ENCODE peak calls at places on chromosomes 2 and 18, in four cellular contexts. E, W, G and C are unnamed samples.

GRCh38 chr2:20562540-20563225 is 88.2 kb downstream of the HS1BP3 start:
- DNase-seq in W (peak; percentile 35), E (peak; percentile 22), G (peak; percentile 71), C (peak; percentile 31)

GRCh38 chr2:177767768-177768167 is 304.8 kb downstream of the PDE11A start:
- DNase-seq in W (no peak), E (no peak), G (no peak), C (no peak)

GRCh38 chr2:200297100-200297499 is 9.4 kb upstream of the SPATS2L start:
- DNase-seq in W (no peak), E (no peak), G (no peak), C (no peak)

GRCh38 chr2:10514743-10515142 is 66.6 kb upstream of the ODC1 start:
- DNase-seq in W (no peak), G (no peak), E (no peak), C (no peak)

GRCh38 chr18:27411911-27412310 is 226.8 kb upstream of the CHST9 start:
- DNase-seq in W (no peak), E (no peak), G (peak; percentile 36), C (no peak)

GRCh38 chr2:105873721-105874120 is 129.0 kb downstream of the NCK2 start:
- DNase-seq in G (peak; percentile 42), W (no peak), E (peak; percentile 56), C (no peak)

GRCh38 chr2:47043142-47043890 is 111.8 kb downstream of the STPG4 start:
- DNase-seq in E (no peak), G (peak; percentile 79), W (peak; percentile 22), C (no peak)

GRCh38 chr2:98280376-98281102 is 65.7 kb upstream of the CNGA3 start:
- DNase-seq in W (peak; percentile 30), E (no peak), G (no peak), C (no peak)

GRCh38 chr2:232449964-232450363 is 6.0 kb upstream of the ALPI start:
- DNase-seq in E (no peak), W (no peak), G (no peak), C (no peak)

GRCh38 chr2:16165518-16166326 is 225.4 kb downstream of the MYCN start:
- DNase-seq in W (no peak), G (no peak), E (no peak), C (no peak)

GRCh38 chr2:234731236-234731635 is 220.6 kb upstream of the SH3BP4 start:
- DNase-seq in W (no peak), G (no peak), E (no peak), C (no peak)

GRCh38 chr2:42138163-42139016 is 30.8 kb upstream of the EML4 start:
- DNase-seq in G (no peak), W (no peak), E (no peak), C (no peak)

GRCh38 chr18:61755553-61755952 is 137.3 kb downstream of the RNF152 start:
- DNase-seq in E (no peak), G (no peak), W (no peak), C (no peak)

GRCh38 chr2:109703076-109703475 is 88.9 kb downstream of the SOWAHC start:
- DNase-seq in G (no peak), W (no peak), E (no peak), C (no peak)

GRCh38 chr2:133641497-133641896 is 73.2 kb upstream of the NCKAP5 start:
- DNase-seq in W (peak; percentile 14), G (no peak), E (no peak), C (no peak)

GRCh38 chr18:41967680-41968079 is 12.6 kb downstream of the PIK3C3 start:
- DNase-seq in G (no peak), W (no peak), E (no peak), C (no peak)

GRCh38 chr18:58221060-58221725 is 177.2 kb downstream of the NEDD4L start:
- DNase-seq in W (no peak), G (peak; percentile 81), E (peak; percentile 84), C (peak; percentile 22)

GRCh38 chr2:168626610-168627009 is 170.5 kb downstream of the CERS6 start:
- DNase-seq in W (no peak), G (no peak), E (no peak), C (no peak)

GRCh38 chr2:69087912-69088240 is 74.9 kb downstream of the ANTXR1 start:
- DNase-seq in W (no peak), G (no peak), E (no peak), C (no peak)

GRCh38 chr2:238846503-238847431 is 1.1 kb upstream of the TWIST2 start:
- DNase-seq in W (peak; percentile 49), E (no peak), G (no peak), C (no peak)

GRCh38 chr2:217639481-217639880 is 363.3 kb downstream of the TNS1 start:
- DNase-seq in E (no peak), W (no peak), G (no peak), C (no peak)

GRCh38 chr2:197208841-197209240 is 101.7 kb downstream of the ANKRD44 start:
- DNase-seq in E (no peak), W (no peak), G (no peak), C (no peak)

GRCh38 chr2:182018218-182018617 is 32.6 kb downstream of the PPP1R1C start:
- DNase-seq in G (no peak), W (no peak), E (no peak), C (no peak)

GRCh38 chr2:182266909-182267308 is 159.9 kb downstream of the PDE1A start:
- DNase-seq in W (no peak), G (no peak), E (no peak), C (no peak)

GRCh38 chr2:14752294-14752693 is 119.8 kb downstream of the LRATD1 start:
- DNase-seq in W (no peak), G (no peak), E (no peak), C (no peak)

GRCh38 chr2:222949073-222949472 is 88.2 kb downstream of the ACSL3 start:
- DNase-seq in G (no peak), E (no peak), W (no peak), C (no peak)

GRCh38 chr2:151029406-151030157 is 232.1 kb downstream of the RBM43 start:
- DNase-seq in E (no peak), W (no peak), G (no peak), C (no peak)

GRCh38 chr2:235556901-235557300 is 63.1 kb downstream of the AGAP1 start:
- DNase-seq in E (no peak), G (no peak), W (no peak), C (no peak)

GRCh38 chr2:11051280-11051679 is 104.0 kb upstream of the SLC66A3 start:
- DNase-seq in G (no peak), W (no peak), E (no peak), C (no peak)

GRCh38 chr2:172710584-172711024 is 25.0 kb upstream of the RAPGEF4 start:
- DNase-seq in E (no peak), W (peak; percentile 38), G (peak; percentile 25), C (peak; percentile 51)

GRCh38 chr18:59672125-59672769 is 25.0 kb downstream of the CCBE1 start:
- DNase-seq in G (no peak), E (no peak), W (no peak), C (no peak)

GRCh38 chr2:205218056-205218455 is 464.2 kb upstream of the NRP2 start:
- DNase-seq in G (no peak), E (no peak), W (no peak), C (no peak)

GRCh38 chr2:189751080-189751658 is 11.4 kb downstream of the OSGEPL1 start:
- DNase-seq in W (peak; percentile 53), E (peak; percentile 17), G (peak; percentile 54), C (peak; percentile 55)

GRCh38 chr2:5560981-5561380 is 131.2 kb upstream of the SOX11 start:
- DNase-seq in W (no peak), G (no peak), E (no peak), C (no peak)

DNA sequence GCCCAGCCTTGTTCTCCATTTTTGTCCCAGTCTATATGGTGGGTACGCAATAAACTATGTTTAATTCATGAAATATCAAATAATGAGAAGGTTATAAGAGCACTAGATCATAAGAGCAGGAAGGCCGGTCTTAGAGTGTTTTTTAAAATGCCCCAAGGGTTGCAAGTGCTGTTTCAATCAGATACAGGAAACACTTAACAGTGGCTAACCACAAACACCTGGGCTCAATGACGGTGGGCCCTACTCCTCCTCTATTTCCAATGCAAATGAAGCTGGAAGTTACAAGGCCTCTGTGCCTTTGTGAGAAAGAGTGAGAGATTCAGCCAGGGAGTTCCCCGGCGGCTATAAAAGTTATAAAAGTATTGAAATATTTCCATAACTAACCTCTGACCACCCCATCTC is 18.9 kb upstream of the WDR33 start:
- DNase-seq in W (peak; percentile 30), G (no peak), E (peak; percentile 42), C (no peak)
- TF ChIP-seq ELF4 in W (no peak), G (no peak), E (no peak), C (no peak)

GRCh38 chr2:26735883-26736588 is 28.0 kb upstream of the SLC35F6 start:
- DNase-seq in G (peak; percentile 48), E (no peak), W (no peak), C (no peak)
- TF ChIP-seq ELF4 in G (no peak), E (no peak), W (no peak), C (no peak)

DNA sequence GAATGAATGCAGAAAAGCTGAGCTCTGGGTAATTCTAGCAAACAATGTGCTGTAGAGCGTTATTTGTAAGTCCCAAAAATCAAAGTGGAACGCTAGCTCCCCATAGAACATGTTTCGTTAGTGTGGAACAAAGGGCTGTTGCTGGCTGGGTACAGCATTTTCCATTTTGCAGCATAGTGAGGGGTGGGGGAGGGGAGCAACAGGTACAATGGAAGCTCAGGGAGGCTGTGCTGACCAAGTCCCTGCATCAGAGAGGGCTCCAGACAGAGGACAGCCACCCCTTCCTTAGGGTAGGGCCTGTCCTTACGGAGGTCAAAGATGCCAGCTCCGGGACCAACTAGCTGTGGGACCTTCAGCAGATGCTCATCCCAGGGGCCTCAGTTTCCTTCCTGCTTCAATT is 74.2 kb downstream of the BOD1L2 start:
- DNase-seq in G (no peak), W (no peak), E (no peak), C (no peak)
- TF ChIP-seq ELF4 in G (no peak), W (no peak), E (no peak), C (no peak)

GRCh38 chr2:240137596-240138274 is 1.6 kb upstream of the COPS9 start:
- DNase-seq in G (no peak), E (no peak), W (no peak), C (no peak)

GRCh38 chr2:240140511-240140910 is at the start of gene OTOS:
- DNase-seq in E (no peak), G (no peak), W (no peak), C (no peak)

GRCh38 chr2:240139666-240140393 is 628 bp downstream of the OTOS start:
- DNase-seq in E (no peak), G (no peak), W (no peak), C (no peak)

GRCh38 chr2:240138275-240138984 is 2.0 kb downstream of the OTOS start:
- DNase-seq in W (no peak), G (no peak), E (no peak), C (no peak)

GRCh38 chr2:240139011-240139441 is 1.4 kb downstream of the OTOS start:
- DNase-seq in E (no peak), G (no peak), W (no peak), C (no peak)
- TF ChIP-seq ELF4 in E (no peak), G (no peak), W (no peak), C (no peak)